ENCODE peak calls at places on chromosomes 3 and 15, in eight cellular contexts. W is adrenal gland; T is activated CD4-positive, alpha-beta T cell treated with anti-CD3 and anti-CD28 coated beads, Interleukin-2, amount 10 ng/mL, durations not matched to agents 7 days and 5 days; Q is GM13976; I is foreskin fibroblast; R is stimulated activated naive CD8-positive, alpha-beta T cell treated with anti-CD3 and anti-CD28 coated beads, Interleukin-15, amount 100 ng/mL, for 72 hours; N is GM03348; L is HTR-8/SVneo. X is an unnamed sample.

GRCh38 chr3:142644502-142644901 is 48.3 kb downstream of the PLS1 start:
- DNase-seq in W (no peak), T (no peak), Q (no peak), I (no peak), R (no peak), N (no peak), L (no peak), X (no peak)

GRCh38 chr3:9398715-9399708 is 1.6 kb downstream of the SETD5 start:
- DNase-seq in W (peak), T (no peak), Q (no peak), I (peak), R (peak), N (no peak), L (peak), X (no peak)

GRCh38 chr15:68808091-68808490 is 12.6 kb downstream of the ANP32A start:
- DNase-seq in W (no peak), T (no peak), Q (no peak), I (peak), R (no peak), N (no peak), L (no peak), X (peak)

GRCh38 chr3:48715179-48715800 is 1.7 kb downstream of the IP6K2 start:
- DNase-seq in W (peak), T (no peak), Q (no peak), I (peak), R (no peak), N (peak), L (no peak), X (no peak)

GRCh38 chr3:188584162-188584529 is 430.2 kb downstream of the LPP start:
- DNase-seq in W (peak), T (no peak), Q (no peak), I (peak), R (peak), N (peak), L (peak), X (no peak)

GRCh38 chr3:179732661-179733348 is 80.0 kb downstream of the USP13 start:
- DNase-seq in W (peak), T (no peak), Q (no peak), I (peak), R (no peak), N (no peak), L (no peak), X (peak)

GRCh38 chr15:63905558-63906265 is 72.0 kb upstream of the HERC1 start:
- DNase-seq in W (no peak), T (peak), Q (peak), I (no peak), R (no peak), N (no peak), L (no peak), X (no peak)

GRCh38 chr3:184822654-184823053 is 10.7 kb downstream of the VPS8 start:
- DNase-seq in W (no peak), T (no peak), Q (no peak), I (no peak), R (no peak), N (peak), L (no peak), X (no peak)

GRCh38 chr3:73509812-73510211 is 114.9 kb downstream of the PDZRN3 start:
- DNase-seq in W (no peak), T (no peak), Q (no peak), I (peak), R (no peak), N (peak), L (no peak), X (no peak)

GRCh38 chr3:100033184-100033583 is 81.1 kb downstream of the FILIP1L start:
- DNase-seq in W (peak), T (no peak), Q (no peak), I (no peak), R (no peak), N (peak), L (no peak), X (no peak)

X was measured in right atrium auricular region.